ENCODE peak calls at places on chromosomes 7 and 10, in eight cellular contexts. A is sigmoid colon; H is foreskin keratinocyte; I is left ventricle myocardium inferior; K is WERI-Rb-1; F is CD8-positive, alpha-beta T cell; Z is body of pancreas; B is astrocyte. O is an unnamed sample. For H3K27me3, the result is how much of the 10 kb centered on the place peaks cover.

GRCh38 chr7:155398944-155399343 is 59.0 kb upstream of the EN2 start:
- DNase-seq in A (no peak), H (no peak), I (no peak), K (peak), F (no peak), Z (no peak), B (no peak), O (no peak)

GRCh38 chr10:74936577-74937445 is 110.4 kb downstream of the KAT6B start:
- DNase-seq in A (no peak), H (no peak), I (no peak), K (no peak), F (no peak), Z (no peak), B (peak), O (no peak)

GRCh38 chr7:20270867-20271266 is 53.7 kb upstream of the MACC1 start:
- DNase-seq in A (no peak), H (no peak), I (no peak), K (no peak), F (no peak), Z (no peak), B (no peak), O (no peak)

GRCh38 chr10:59387951-59388431 is 25.6 kb upstream of the FAM13C start:
- DNase-seq in A (no peak), H (peak), I (no peak), K (peak), F (no peak), Z (no peak), B (peak), O (no peak)

GRCh38 chr7:19404912-19405329 is 259.7 kb upstream of the FERD3L start:
- DNase-seq in A (no peak), H (peak), I (no peak), K (no peak), F (no peak), Z (no peak), B (peak), O (no peak)

GRCh38 chr7:138565451-138566114 is 105.5 kb downstream of the TRIM24 start:
- DNase-seq in A (no peak), H (peak), I (no peak), K (no peak), F (no peak), Z (no peak), B (peak), O (no peak)

GRCh38 chr7:132751282-132751647 is 175.0 kb upstream of the PLXNA4 start:
- DNase-seq in A (no peak), H (no peak), I (no peak), K (no peak), F (no peak), Z (no peak), B (no peak), O (no peak)

GRCh38 chr7:35731349-35731748 is 36.4 kb upstream of the HERPUD2 start:
- DNase-seq in A (no peak), H (no peak), I (no peak), K (no peak), F (no peak), Z (no peak), B (no peak), O (no peak)

GRCh38 chr10:1043532-1043995 is 5.4 kb downstream of the IDI1 start:
- DNase-seq in A (no peak), H (no peak), I (peak), K (no peak), F (no peak), Z (no peak), B (no peak), O (no peak)

GRCh38 chr7:2937701-2938513 is 93.8 kb upstream of the GNA12 start:
- DNase-seq in A (peak), H (no peak), I (no peak), K (no peak), F (no peak), Z (no peak), B (no peak), O (peak)

GRCh38 chr10:1297566-1298301 is 241.5 kb downstream of the WDR37 start:
- DNase-seq in A (no peak), H (no peak), I (no peak), K (no peak), F (no peak), Z (no peak), B (no peak), O (no peak)

GRCh38 chr7:130853503-130854279 is 119.7 kb upstream of the KLF14 start:
- DNase-seq in A (no peak), H (peak), I (no peak), K (no peak), F (no peak), Z (no peak), B (peak), O (no peak)

GRCh38 chr10:117554371-117554770 is 11.8 kb downstream of the EMX2 start:
- DNase-seq in A (no peak), H (no peak), I (no peak), K (no peak), F (no peak), Z (no peak), B (no peak), O (no peak)

GRCh38 chr7:113060100-113060499 is 26.5 kb downstream of the GPR85 start:
- DNase-seq in A (no peak), H (no peak), I (no peak), K (no peak), F (no peak), Z (no peak), B (no peak), O (no peak)

GRCh38 chr7:125423444-125424155 is 494.0 kb upstream of the POT1 start:
- DNase-seq in A (no peak), H (peak), I (no peak), K (no peak), F (no peak), Z (no peak), B (peak), O (no peak)

GRCh38 chr7:29547465-29547864 is 16.2 kb upstream of the PRR15 start:
- DNase-seq in A (no peak), H (no peak), I (no peak), K (no peak), F (no peak), Z (no peak), B (no peak), O (no peak)

GRCh38 chr10:119658274-119658673 is 7.1 kb downstream of the BAG3 start:
- DNase-seq in A (peak), H (peak), I (peak), K (no peak), F (no peak), Z (peak), B (peak), O (peak)

GRCh38 chr10:109324721-109325120 is 598.6 kb downstream of the XPNPEP1 start:
- DNase-seq in A (no peak), H (no peak), I (no peak), K (no peak), F (no peak), Z (no peak), B (no peak), O (no peak)

GRCh38 chr10:131852161-131852822 is 48.5 kb upstream of the PPP2R2D start:
- DNase-seq in A (peak), H (no peak), I (no peak), K (no peak), F (no peak), Z (no peak), B (no peak), O (no peak)

GRCh38 chr7:158863611-158864506 is 7.5 kb downstream of the DYNC2I1 start:
- DNase-seq in A (peak), H (peak), I (peak), K (peak), F (peak), Z (peak), B (peak), O (peak)

GRCh38 chr10:59077855-59078254 is 98.6 kb upstream of the PHYHIPL start:
- DNase-seq in A (no peak), H (no peak), I (no peak), K (no peak), F (no peak), Z (no peak), B (no peak), O (no peak)

GRCh38 chr10:33421789-33422188 is 87.3 kb upstream of the NRP1 start:
- DNase-seq in A (peak), H (peak), I (no peak), K (no peak), F (no peak), Z (peak), B (peak), O (peak)

GRCh38 chr7:18013936-18014335 is 13.7 kb downstream of the PRPS1L1 start:
- DNase-seq in A (no peak), H (peak), I (no peak), K (no peak), F (no peak), Z (no peak), B (peak), O (no peak)

GRCh38 chr7:135683609-135684008 is 21.3 kb downstream of the STMP1 start:
- DNase-seq in A (no peak), H (peak), I (no peak), K (no peak), F (no peak), Z (no peak), B (no peak), O (no peak)

GRCh38 chr7:83835424-83835823 is 186.5 kb upstream of the SEMA3E start:
- DNase-seq in A (no peak), H (no peak), I (no peak), K (no peak), F (no peak), Z (no peak), B (peak), O (no peak)

GRCh38 chr7:39624202-39624807 is 933 bp downstream of the RALA start:
- DNase-seq in A (no peak), H (peak), I (no peak), K (peak), F (no peak), Z (no peak), B (no peak), O (no peak)

GRCh38 chr7:128362670-128363069 is 1.2 kb upstream of the PRRT4 start:
- DNase-seq in A (no peak), H (peak), I (no peak), K (no peak), F (no peak), Z (no peak), B (peak), O (no peak)

GRCh38 chr7:128359939-128360338 is 1.6 kb downstream of the PRRT4 start:
- DNase-seq in A (no peak), H (no peak), I (no peak), K (no peak), F (no peak), Z (no peak), B (no peak), O (no peak)

GRCh38 chr7:128363261-128363721 is 1.8 kb upstream of the PRRT4 start:
- DNase-seq in A (no peak), H (no peak), I (no peak), K (no peak), F (no peak), Z (no peak), B (no peak), O (no peak)

GRCh38 chr7:128364166-128364565 is 2.7 kb upstream of the PRRT4 start:
- DNase-seq in A (no peak), H (no peak), I (no peak), K (no peak), F (no peak), Z (no peak), B (no peak), O (no peak)

DNA sequence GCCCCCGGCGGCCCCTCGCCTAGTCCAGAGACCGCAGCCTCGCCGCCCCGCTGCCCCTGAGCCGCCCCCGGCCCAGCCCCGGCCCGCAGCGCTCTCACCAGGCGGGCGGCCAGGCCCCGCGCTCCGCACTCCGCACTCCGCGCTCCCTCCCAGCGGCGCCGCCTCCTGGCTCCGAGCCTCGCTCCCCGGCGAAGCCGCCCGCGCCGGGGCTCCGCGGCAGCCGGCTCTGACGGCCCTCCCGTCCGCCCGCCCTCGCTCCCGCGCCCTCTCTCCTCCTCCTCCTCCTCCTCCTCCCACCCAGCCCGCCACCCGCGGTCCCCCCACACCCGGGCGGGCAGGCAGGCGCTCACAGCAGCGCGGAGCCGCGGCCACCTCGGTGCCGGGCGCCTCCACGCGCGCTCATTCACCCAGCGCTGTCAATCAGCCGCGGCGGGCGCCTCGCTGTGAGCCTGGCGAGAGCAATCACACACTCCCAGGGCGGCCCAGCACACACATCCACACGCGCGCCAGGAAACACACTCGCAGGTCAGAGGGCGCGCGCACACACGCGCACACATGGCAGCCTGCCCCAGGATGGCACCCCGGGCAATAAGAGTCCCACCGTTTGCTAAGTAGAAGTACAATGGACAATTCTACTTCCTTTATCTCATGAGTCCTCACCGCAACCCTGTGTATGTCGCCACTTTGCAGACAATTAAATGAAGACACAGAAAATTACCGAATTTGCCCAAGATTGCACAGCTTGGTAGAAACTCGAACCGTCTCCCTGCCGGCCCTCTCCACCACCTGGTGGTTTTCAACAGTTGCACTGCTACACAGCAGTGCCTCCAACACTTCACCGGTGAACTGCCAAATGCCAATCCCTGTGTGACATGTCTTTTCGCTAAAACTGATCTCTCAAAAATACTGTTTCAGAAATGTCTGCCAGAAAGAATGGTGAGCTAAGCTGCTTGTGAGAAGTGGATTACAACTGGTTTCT is at the start of gene PRRT4:
- DNase-seq in A (peak), H (no peak), I (peak), K (peak), F (peak), Z (peak), B (no peak), O (peak)
- H3K27me3 ChIP-seq in A (under half), H (half or more), I (half or more), K (under half), F (under half), Z (under half), B (half or more), O (under half)

DNA sequence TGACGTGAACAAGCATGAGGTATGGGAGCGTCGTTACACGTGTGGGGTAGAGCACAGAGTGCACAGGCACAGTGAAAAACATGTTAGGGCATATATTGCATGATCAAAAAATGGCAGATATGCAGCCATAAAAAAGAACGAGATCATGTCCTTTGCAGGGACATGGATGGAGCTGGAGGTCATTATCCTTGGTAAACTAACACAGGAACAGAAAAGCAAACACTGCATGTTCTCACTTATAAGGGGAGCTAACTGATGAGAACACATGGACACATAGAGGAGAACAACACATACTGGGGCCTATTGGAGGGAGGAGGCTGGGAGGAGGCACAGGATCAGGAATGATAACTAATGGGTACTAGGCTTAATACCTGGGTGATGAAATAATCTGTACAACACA is 66.3 kb downstream of the TACC2 start:
- DNase-seq in A (peak), H (no peak), I (no peak), K (no peak), F (no peak), Z (no peak), B (no peak), O (no peak)
- H3K27ac ChIP-seq in A (peak), H (no peak), I (peak), K (no peak), F (no peak), Z (no peak), B (no peak), O (no peak)

DNA sequence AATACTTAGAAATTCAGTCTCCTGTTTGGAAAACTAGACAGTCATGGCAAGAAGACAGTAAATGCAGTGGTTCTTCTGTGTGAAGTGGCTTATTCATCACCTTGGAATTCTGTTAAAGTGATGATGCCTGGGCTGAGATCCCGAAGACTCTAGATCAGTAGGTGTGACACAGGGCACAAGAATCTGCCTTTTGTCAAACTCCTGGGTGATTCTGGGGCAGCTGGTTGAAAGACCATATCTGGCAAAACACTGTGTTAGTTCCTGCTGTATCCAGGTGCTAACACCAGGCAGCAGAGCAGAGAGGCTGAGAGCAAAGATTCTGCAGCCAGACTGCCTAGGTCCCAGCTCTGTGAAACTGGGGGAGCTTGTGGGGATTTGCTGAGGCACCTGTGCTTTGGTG is 26.5 kb downstream of the MRC1 start:
- DNase-seq in A (no peak), H (peak), I (no peak), K (no peak), F (no peak), Z (no peak), B (peak), O (no peak)
- TF ChIP-seq CTCF in A (no peak), H (peak), I (no peak), K (no peak), F (no peak), Z (no peak), B (no peak), O (no peak)

GRCh38 chr7:151383638-151384351 is 26.0 kb downstream of the WDR86 start:
- DNase-seq in A (no peak), H (peak), I (no peak), K (peak), F (no peak), Z (no peak), B (no peak), O (no peak)

GRCh38 chr7:151382079-151382885 is 27.6 kb downstream of the WDR86 start:
- DNase-seq in A (no peak), H (no peak), I (peak), K (peak), F (peak), Z (no peak), B (no peak), O (no peak)

GRCh38 chr7:151385626-151386300 is 24.1 kb downstream of the WDR86 start:
- DNase-seq in A (no peak), H (no peak), I (peak), K (peak), F (no peak), Z (no peak), B (no peak), O (peak)

GRCh38 chr7:151384776-151385625 is 24.8 kb downstream of the WDR86 start:
- DNase-seq in A (no peak), H (no peak), I (peak), K (peak), F (no peak), Z (no peak), B (no peak), O (no peak)

GRCh38 chr7:151384352-151384697 is 25.5 kb downstream of the WDR86 start:
- DNase-seq in A (no peak), H (no peak), I (no peak), K (no peak), F (no peak), Z (no peak), B (no peak), O (no peak)
- H3K27me3 ChIP-seq in A (under half), H (under half), I (under half), K (under half), F (under half), Z (under half), B (under half), O (under half)

GRCh38 chr10:71715026-71715425 is 4.6 kb downstream of the C10orf105 start:
- DNase-seq in A (no peak), H (no peak), I (no peak), K (no peak), F (no peak), Z (no peak), B (no peak), O (no peak)

GRCh38 chr10:71714055-71714454 is 5.5 kb downstream of the C10orf105 start:
- DNase-seq in A (no peak), H (no peak), I (no peak), K (no peak), F (no peak), Z (no peak), B (no peak), O (no peak)

GRCh38 chr10:71715860-71716259 is 3.7 kb downstream of the C10orf105 start:
- DNase-seq in A (no peak), H (no peak), I (no peak), K (no peak), F (no peak), Z (no peak), B (no peak), O (no peak)

GRCh38 chr10:71713135-71714040 is 6.2 kb downstream of the C10orf105 start:
- DNase-seq in A (peak), H (peak), I (peak), K (peak), F (peak), Z (peak), B (peak), O (peak)

DNA sequence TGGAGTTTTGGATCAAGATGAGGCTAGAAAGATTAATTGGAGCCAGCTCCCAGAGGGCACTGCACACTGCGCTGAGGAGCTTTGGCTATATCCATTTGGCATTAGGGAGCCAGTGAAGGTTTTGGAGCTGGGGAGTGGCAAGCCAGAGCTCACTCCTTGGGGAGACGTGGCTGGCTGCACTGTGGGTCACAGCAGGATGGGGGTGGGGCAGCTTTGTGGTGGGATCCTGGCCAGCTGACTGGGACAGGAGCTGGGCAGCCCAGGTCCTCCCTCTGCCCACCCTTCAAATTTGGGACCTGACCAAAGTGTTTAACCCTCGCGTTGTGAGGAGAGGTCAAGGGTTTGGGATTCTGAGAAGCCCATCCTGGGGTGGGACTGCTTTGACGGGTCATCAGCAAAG is 5.0 kb downstream of the C10orf105 start:
- DNase-seq in A (no peak), H (no peak), I (no peak), K (no peak), F (no peak), Z (no peak), B (no peak), O (no peak)
- H3K27ac ChIP-seq in A (peak), H (no peak), I (peak), K (no peak), F (peak), Z (peak), B (no peak), O (peak)

GRCh38 chr7:13282377-13282980 is 595.0 kb downstream of the ARL4A start:
- DNase-seq in A (no peak), H (no peak), I (no peak), K (no peak), F (no peak), Z (no peak), B (peak), O (no peak)

GRCh38 chr7:13279854-13280435 is 592.5 kb downstream of the ARL4A start:
- DNase-seq in A (no peak), H (no peak), I (no peak), K (no peak), F (no peak), Z (no peak), B (no peak), O (no peak)

GRCh38 chr7:13278020-13278419 is 590.6 kb downstream of the ARL4A start:
- DNase-seq in A (no peak), H (no peak), I (no peak), K (no peak), F (no peak), Z (no peak), B (no peak), O (no peak)

DNA sequence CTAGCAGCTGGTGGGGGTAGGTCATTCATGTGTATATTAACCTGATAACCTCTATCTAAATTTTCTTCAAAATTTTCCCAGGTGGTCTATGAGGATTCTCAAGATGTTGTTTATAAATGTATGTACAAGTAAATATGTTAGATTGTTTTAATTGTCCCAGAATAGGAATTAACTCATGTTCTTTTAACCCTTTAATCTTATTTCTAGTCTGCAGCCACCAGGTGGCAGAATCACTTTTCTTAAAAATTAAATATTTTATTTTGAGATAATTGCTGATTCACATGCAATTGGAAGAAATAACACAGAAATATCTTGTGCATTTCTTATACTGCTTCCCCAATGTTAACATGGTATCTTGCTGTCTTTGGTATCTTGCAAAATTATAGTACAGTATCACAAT is 589.5 kb downstream of the ARL4A start:
- DNase-seq in A (no peak), H (no peak), I (no peak), K (no peak), F (no peak), Z (no peak), B (no peak), O (no peak)
- TF ChIP-seq CTCF in A (no peak), H (peak), I (peak), K (no peak), F (no peak), Z (no peak), B (peak), O (no peak)